ENCODE peak calls at places on chromosome 12, in five cellular contexts. I is SK-N-SH, N is B cell, A is mesothelial cell of epicardium, T is uterus. F is an unnamed sample.

GRCh38 chr12:62292761-62293446 is 32.7 kb downstream of the USP15 start:
- DNase-seq in I (no peak), T (no peak), N (no peak), A (no peak), F (no peak)

GRCh38 chr12:121668750-121669524 is 517 bp downstream of the MORN3 start:
- DNase-seq in I (peak), N (peak), T (no peak), A (peak), F (no peak)

GRCh38 chr12:98595152-98595988 is 1.9 kb downstream of the SLC25A3 start:
- DNase-seq in N (no peak), T (no peak), A (no peak), I (no peak), F (no peak)

GRCh38 chr12:100458191-100458590 is 15.5 kb upstream of the NR1H4 start:
- DNase-seq in A (no peak), T (no peak), N (no peak), I (no peak), F (no peak)

GRCh38 chr12:24617471-24617870 is 331.4 kb downstream of the BCAT1 start:
- DNase-seq in T (no peak), A (no peak), I (no peak), N (no peak), F (no peak)

GRCh38 chr12:98745578-98746391 is 100.7 kb downstream of the APAF1 start:
- DNase-seq in A (no peak), N (peak), T (peak), I (peak), F (no peak)

GRCh38 chr12:1993341-1993740 is 10.9 kb downstream of the DCP1B start:
- DNase-seq in N (no peak), I (no peak), A (no peak), T (no peak), F (no peak)

GRCh38 chr12:48189331-48190125 is 6.1 kb downstream of the CCDC184 start:
- DNase-seq in I (peak), A (peak), T (peak), N (peak), F (peak)

GRCh38 chr12:5620896-5621295 is 189.0 kb downstream of the NTF3 start:
- DNase-seq in A (no peak), T (no peak), I (no peak), N (no peak), F (no peak)

GRCh38 chr12:20601668-20602280 is 93.4 kb upstream of the SLCO1C1 start:
- DNase-seq in N (no peak), I (peak), A (no peak), T (no peak), F (no peak)

GRCh38 chr12:16008442-16008841 is 97.3 kb downstream of the DERA start:
- DNase-seq in N (no peak), T (no peak), A (no peak), I (no peak), F (no peak)

GRCh38 chr12:117514016-117514415 is 152.6 kb upstream of the NOS1 start:
- DNase-seq in N (no peak), A (no peak), T (no peak), I (no peak), F (no peak)

GRCh38 chr12:105483691-105484090 is 153.2 kb downstream of the C12orf75 start:
- DNase-seq in T (no peak), N (no peak), A (no peak), I (no peak), F (no peak)

GRCh38 chr12:31951008-31951407 is 8.2 kb upstream of the RESF1 start:
- DNase-seq in T (no peak), N (no peak), A (no peak), I (no peak), F (no peak)

GRCh38 chr12:82449179-82449578 is 90.8 kb downstream of the METTL25 start:
- DNase-seq in I (no peak), T (no peak), N (no peak), A (no peak), F (no peak)

GRCh38 chr12:25151476-25151875 is 43.5 kb downstream of the DNAI7 start:
- DNase-seq in I (peak), A (peak), N (no peak), T (peak), F (no peak)

GRCh38 chr12:49534806-49535278 is 4.0 kb upstream of the KCNH3 start:
- DNase-seq in I (peak), A (no peak), T (no peak), N (no peak), F (no peak)

GRCh38 chr12:88952543-88952942 is 372.3 kb upstream of the KITLG start:
- DNase-seq in T (no peak), N (no peak), A (no peak), I (no peak), F (no peak)

GRCh38 chr12:53070901-53071492 is 8.2 kb downstream of the SPRYD3 start:
- DNase-seq in T (peak), I (no peak), N (no peak), A (no peak), F (no peak)

GRCh38 chr12:56116267-56117081 is at the start of gene RPL41:
- DNase-seq in I (peak), A (peak), T (peak), N (peak), F (peak)

GRCh38 chr12:560666-561065 is 100.9 kb downstream of the B4GALNT3 start:
- DNase-seq in T (no peak), N (no peak), A (no peak), I (no peak), F (no peak)

GRCh38 chr12:27048822-27049752 is 26.7 kb downstream of the MED21 start:
- DNase-seq in A (no peak), I (no peak), T (no peak), N (no peak), F (no peak)

GRCh38 chr12:26822051-26822450 is 10.9 kb downstream of the ITPR2 start:
- DNase-seq in I (no peak), T (no peak), A (no peak), N (no peak), F (no peak)

GRCh38 chr12:96890331-96890730 is 16.7 kb upstream of the NEDD1 start:
- DNase-seq in A (no peak), N (no peak), I (no peak), T (no peak), F (no peak)

GRCh38 chr12:72337382-72337781 is 65.2 kb downstream of the TRHDE start:
- DNase-seq in I (no peak), A (no peak), T (no peak), N (no peak), F (no peak)

GRCh38 chr12:3436496-3437060 is 54.4 kb upstream of the PRMT8 start:
- DNase-seq in T (no peak), I (peak), A (no peak), N (no peak), F (no peak)

GRCh38 chr12:127596881-127597280 is 670.1 kb upstream of the TMEM132C start:
- DNase-seq in N (no peak), T (no peak), I (no peak), A (no peak), F (no peak)

GRCh38 chr12:45213107-45213506 is 2.8 kb upstream of the ANO6 start:
- DNase-seq in T (no peak), A (no peak), N (no peak), I (no peak), F (no peak)
- TF ChIP-seq CTCF in T (no peak), A (peak), N (no peak), I (peak), F (no peak)

GRCh38 chr12:85029456-85029855 is 6.6 kb downstream of the TSPAN19 start:
- DNase-seq in A (no peak), I (no peak), N (peak), T (no peak), F (no peak)
- TF ChIP-seq CTCF in A (peak), I (peak), N (peak), T (peak), F (no peak)

GRCh38 chr12:111297703-111298426 is 71.0 kb downstream of the PHETA1 start:
- DNase-seq in I (peak), N (no peak), A (no peak), T (no peak), F (no peak)

GRCh38 chr12:111293266-111294009 is 75.5 kb downstream of the PHETA1 start:
- DNase-seq in N (no peak), I (no peak), T (no peak), A (no peak), F (no peak)

GRCh38 chr12:111298583-111299436 is 70.1 kb downstream of the PHETA1 start:
- DNase-seq in I (peak), T (no peak), A (peak), N (peak), F (no peak)

GRCh38 chr12:111296906-111297463 is 71.9 kb downstream of the PHETA1 start:
- DNase-seq in T (no peak), N (no peak), I (no peak), A (no peak), F (no peak)

DNA sequence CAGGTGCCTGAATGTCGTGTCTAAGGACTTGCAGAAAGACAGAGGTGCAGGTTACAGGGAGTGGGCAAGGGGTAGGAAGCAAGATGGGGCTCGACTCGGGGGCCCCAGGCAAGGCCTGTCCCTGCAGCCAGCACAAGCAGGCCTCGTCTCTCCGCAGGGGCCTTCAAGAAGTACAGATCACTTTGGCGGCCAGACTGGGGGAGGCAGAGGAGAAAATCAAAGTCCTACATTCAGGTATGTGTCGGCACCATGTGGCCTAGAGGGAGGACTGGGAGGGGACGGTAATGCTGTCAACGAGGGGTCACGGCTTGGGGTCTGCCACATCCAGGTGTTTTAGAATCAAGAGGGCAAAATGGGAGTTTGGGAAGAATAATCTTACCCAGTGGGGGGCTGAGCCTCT is 73.7 kb downstream of the PHETA1 start:
- DNase-seq in T (no peak), I (no peak), N (no peak), A (no peak), F (no peak)
- TF ChIP-seq CTCF in T (no peak), I (no peak), N (no peak), A (no peak), F (no peak)

GRCh38 chr12:40435251-40435650 is 210.5 kb downstream of the LRRK2 start:
- DNase-seq in I (no peak), N (no peak), A (no peak), T (no peak), F (no peak)

GRCh38 chr12:40431169-40431568 is 206.4 kb downstream of the LRRK2 start:
- DNase-seq in N (no peak), T (no peak), A (no peak), I (no peak), F (no peak)

GRCh38 chr12:40439771-40440492 is 215.1 kb downstream of the LRRK2 start:
- DNase-seq in N (no peak), A (no peak), I (no peak), T (no peak), F (no peak)

GRCh38 chr12:40436564-40436963 is 211.8 kb downstream of the LRRK2 start:
- DNase-seq in I (no peak), A (no peak), T (no peak), N (no peak), F (no peak)
- TF ChIP-seq CTCF in I (no peak), A (no peak), T (no peak), N (no peak), F (no peak)

DNA sequence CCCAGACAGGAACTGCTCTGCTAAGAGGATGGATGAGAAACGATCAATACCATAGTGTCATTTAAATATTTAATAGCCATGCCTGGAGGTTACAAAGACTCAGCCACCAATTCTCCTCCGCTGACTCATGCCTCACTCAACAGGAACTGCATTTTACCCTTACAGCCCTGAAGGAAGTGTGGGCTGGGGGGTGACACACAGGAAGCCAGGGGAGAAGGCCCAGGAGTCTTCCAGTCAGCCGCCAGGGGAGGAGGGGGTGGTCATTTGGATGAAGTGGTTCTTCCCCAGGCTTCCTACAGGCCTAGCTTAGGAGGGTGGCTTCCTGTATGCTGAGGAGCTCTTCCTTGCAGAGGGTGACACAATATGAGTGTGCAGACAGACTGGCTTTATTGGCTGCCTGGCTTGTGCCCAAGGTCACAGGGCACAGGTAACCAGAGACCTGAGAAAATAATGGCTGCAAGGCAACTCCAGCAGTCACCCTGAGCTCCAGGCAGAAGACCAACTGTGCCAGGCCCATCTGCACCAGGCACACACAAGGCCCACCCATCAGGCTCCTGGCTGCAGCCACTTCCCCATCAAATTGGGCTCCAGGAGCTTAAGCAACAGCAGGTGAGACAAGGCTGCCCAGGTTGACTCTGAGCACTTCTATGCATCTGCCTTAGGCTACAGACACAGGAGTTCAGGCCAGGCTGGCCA is 30.6 kb upstream of the RPLP0 start:
- DNase-seq in N (no peak), A (no peak), T (no peak), I (no peak), F (peak)
- TF ChIP-seq CTCF in N (no peak), A (no peak), T (no peak), I (no peak), F (no peak)

DNA sequence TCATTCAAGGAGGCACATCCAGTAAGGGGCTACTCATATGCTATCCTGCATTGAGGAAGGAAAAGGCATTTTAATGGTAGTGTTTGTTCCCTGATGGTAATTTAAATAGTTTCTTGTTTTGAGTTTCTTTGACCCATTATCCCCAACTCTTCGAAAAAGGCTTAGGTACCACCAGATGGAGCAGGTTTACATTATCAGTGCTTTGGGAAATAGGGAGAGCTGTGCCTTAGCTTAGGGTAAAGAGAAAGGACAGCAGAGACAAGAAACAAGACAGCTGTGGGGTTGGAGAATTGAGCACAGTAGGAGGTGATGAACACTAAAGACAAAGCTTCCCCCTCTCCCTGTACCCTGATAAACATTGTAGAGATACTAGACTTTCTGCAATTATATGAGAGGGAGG is 29.1 kb upstream of the HELB start:
- DNase-seq in I (no peak), N (no peak), T (no peak), A (no peak), F (no peak)
- TF ChIP-seq CTCF in I (no peak), N (no peak), T (no peak), A (no peak), F (no peak)

GRCh38 chr12:94198872-94199271 is 50.5 kb downstream of the PLXNC1 start:
- DNase-seq in N (no peak), A (no peak), I (no peak), T (no peak), F (no peak)
- TF ChIP-seq CTCF in N (no peak), A (no peak), I (no peak), T (no peak), F (no peak)

GRCh38 chr12:107914460-107914977 is 140.0 kb downstream of the ASCL4 start:
- DNase-seq in A (no peak), T (no peak), N (no peak), I (no peak), F (no peak)

GRCh38 chr12:107912421-107913004 is 138.0 kb downstream of the ASCL4 start:
- DNase-seq in N (peak), I (peak), A (peak), T (no peak), F (no peak)

GRCh38 chr12:107921062-107921461 is 146.6 kb downstream of the ASCL4 start:
- DNase-seq in A (no peak), N (no peak), T (no peak), I (no peak), F (no peak)

GRCh38 chr12:107917912-107918800 is 143.7 kb downstream of the ASCL4 start:
- DNase-seq in T (no peak), N (peak), A (no peak), I (peak), F (no peak)
- TF ChIP-seq CTCF in T (peak), N (peak), A (peak), I (peak), F (no peak)

F was measured in omental fat pad.